ENCODE peak calls at places on chromosome 7, in seven cellular contexts. One of them, this sample, is unnamed.

GRCh38 chr7:108839091-108839490 is 269.4 kb downstream of the DNAJB9 start:
- DNase-seq in fibroblast of the aortic adventitia: peak
- DNase-seq in tibial artery: no peak
- DNase-seq in brain microvascular endothelial cell: no peak
- DNase-seq in cardiac fibroblast: peak
- DNase-seq in foreskin fibroblast: peak
- DNase-seq in endodermal cell: no peak
- DNase-seq in this sample: peak

GRCh38 chr7:150901160-150902035 is 49.1 kb downstream of the AOC1 start:
- DNase-seq in fibroblast of the aortic adventitia: no peak
- DNase-seq in tibial artery: no peak
- DNase-seq in brain microvascular endothelial cell: no peak
- DNase-seq in cardiac fibroblast: no peak
- DNase-seq in foreskin fibroblast: no peak
- DNase-seq in endodermal cell: no peak
- DNase-seq in this sample: no peak

GRCh38 chr7:18541189-18541870 is 45.8 kb downstream of the HDAC9 start:
- DNase-seq in fibroblast of the aortic adventitia: peak
- DNase-seq in tibial artery: peak
- DNase-seq in brain microvascular endothelial cell: no peak
- DNase-seq in cardiac fibroblast: peak
- DNase-seq in foreskin fibroblast: peak
- DNase-seq in endodermal cell: no peak
- DNase-seq in this sample: no peak

GRCh38 chr7:83976302-83976701 is 218.3 kb downstream of the SEMA3A start:
- DNase-seq in fibroblast of the aortic adventitia: peak
- DNase-seq in tibial artery: no peak
- DNase-seq in brain microvascular endothelial cell: no peak
- DNase-seq in cardiac fibroblast: peak
- DNase-seq in foreskin fibroblast: peak
- DNase-seq in endodermal cell: no peak
- DNase-seq in this sample: peak

GRCh38 chr7:88363869-88364268 is 57.2 kb upstream of the STEAP4 start:
- DNase-seq in fibroblast of the aortic adventitia: no peak
- DNase-seq in tibial artery: no peak
- DNase-seq in brain microvascular endothelial cell: no peak
- DNase-seq in cardiac fibroblast: no peak
- DNase-seq in foreskin fibroblast: no peak
- DNase-seq in endodermal cell: peak
- DNase-seq in this sample: no peak

GRCh38 chr7:44278451-44279161 is 46.8 kb downstream of the CAMK2B start:
- DNase-seq in fibroblast of the aortic adventitia: peak
- DNase-seq in tibial artery: peak
- DNase-seq in brain microvascular endothelial cell: peak
- DNase-seq in cardiac fibroblast: peak
- DNase-seq in foreskin fibroblast: peak
- DNase-seq in endodermal cell: peak
- DNase-seq in this sample: no peak

GRCh38 chr7:55024776-55025175 is 6.0 kb downstream of the EGFR start:
- DNase-seq in fibroblast of the aortic adventitia: peak
- DNase-seq in tibial artery: no peak
- DNase-seq in brain microvascular endothelial cell: peak
- DNase-seq in cardiac fibroblast: peak
- DNase-seq in foreskin fibroblast: peak
- DNase-seq in endodermal cell: no peak
- DNase-seq in this sample: peak

GRCh38 chr7:1861799-1862458 is 191.9 kb downstream of the ELFN1 start:
- DNase-seq in fibroblast of the aortic adventitia: no peak
- DNase-seq in tibial artery: no peak
- DNase-seq in brain microvascular endothelial cell: no peak
- DNase-seq in cardiac fibroblast: no peak
- DNase-seq in foreskin fibroblast: no peak
- DNase-seq in endodermal cell: no peak
- DNase-seq in this sample: no peak

GRCh38 chr7:130381468-130382312 is 1.4 kb downstream of the CPA1 start:
- DNase-seq in fibroblast of the aortic adventitia: no peak
- DNase-seq in tibial artery: peak
- DNase-seq in brain microvascular endothelial cell: no peak
- DNase-seq in cardiac fibroblast: peak
- DNase-seq in foreskin fibroblast: no peak
- DNase-seq in endodermal cell: peak
- DNase-seq in this sample: no peak

GRCh38 chr7:65037740-65038678 is 31.5 kb upstream of the ERV3-1 start:
- DNase-seq in fibroblast of the aortic adventitia: peak
- DNase-seq in tibial artery: peak
- DNase-seq in brain microvascular endothelial cell: peak
- DNase-seq in cardiac fibroblast: peak
- DNase-seq in foreskin fibroblast: peak
- DNase-seq in endodermal cell: peak
- DNase-seq in this sample: peak

GRCh38 chr7:2821161-2821841 is 22.8 kb downstream of the GNA12 start:
- DNase-seq in fibroblast of the aortic adventitia: peak
- DNase-seq in tibial artery: no peak
- DNase-seq in brain microvascular endothelial cell: no peak
- DNase-seq in cardiac fibroblast: peak
- DNase-seq in foreskin fibroblast: peak
- DNase-seq in endodermal cell: peak
- DNase-seq in this sample: peak

GRCh38 chr7:148535227-148535626 is 55.3 kb upstream of the C7orf33 start:
- DNase-seq in fibroblast of the aortic adventitia: peak
- DNase-seq in tibial artery: no peak
- DNase-seq in brain microvascular endothelial cell: no peak
- DNase-seq in cardiac fibroblast: no peak
- DNase-seq in foreskin fibroblast: no peak
- DNase-seq in endodermal cell: no peak
- DNase-seq in this sample: peak

DNA sequence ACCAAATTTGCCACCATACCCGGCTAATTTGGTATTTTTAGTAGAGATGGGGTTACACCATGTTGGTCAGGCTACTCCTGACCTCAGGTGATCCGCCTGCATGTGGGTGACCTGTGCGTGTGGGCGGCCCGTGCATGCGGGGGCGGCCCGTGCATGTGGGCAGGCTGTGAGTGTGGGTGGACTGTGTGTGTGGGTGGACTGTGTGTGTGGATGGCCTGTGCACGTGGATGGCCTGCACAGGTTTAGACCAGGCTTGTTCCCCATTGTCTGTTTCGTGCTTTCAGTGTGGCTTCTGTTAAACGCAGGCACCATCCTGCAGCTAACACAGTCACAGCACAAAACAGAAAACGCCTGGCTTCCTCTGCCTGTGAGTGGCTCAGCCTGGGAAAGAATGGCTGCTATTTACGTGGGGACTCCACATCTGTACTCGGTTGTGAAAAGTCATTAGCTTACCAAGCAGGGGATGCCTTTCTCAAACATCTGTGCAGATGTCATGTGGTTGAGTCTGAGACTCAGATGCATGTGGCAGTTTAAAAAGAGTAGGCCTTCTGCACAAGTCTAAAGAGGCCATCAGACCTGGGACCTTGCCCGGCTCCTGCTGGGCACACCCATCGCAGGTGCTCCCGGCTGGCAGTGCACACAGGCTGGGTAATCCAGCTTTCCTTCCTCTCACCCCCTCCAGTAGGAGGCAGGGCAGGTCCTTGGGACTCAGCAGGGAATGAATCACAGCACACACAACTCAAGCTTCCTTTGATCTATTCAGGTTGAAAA is 91.6 kb downstream of the COBL start:
- DNase-seq in fibroblast of the aortic adventitia: no peak
- DNase-seq in tibial artery: no peak
- DNase-seq in brain microvascular endothelial cell: no peak
- DNase-seq in cardiac fibroblast: no peak
- DNase-seq in foreskin fibroblast: no peak
- DNase-seq in endodermal cell: peak
- DNase-seq in this sample: peak
- TF ChIP-seq CTCF in fibroblast of the aortic adventitia: no peak
- TF ChIP-seq CTCF in tibial artery: no peak
- TF ChIP-seq CTCF in brain microvascular endothelial cell: peak
- TF ChIP-seq CTCF in cardiac fibroblast: peak
- TF ChIP-seq CTCF in foreskin fibroblast: no peak
- TF ChIP-seq CTCF in endodermal cell: peak
- TF ChIP-seq CTCF in this sample: peak

DNA sequence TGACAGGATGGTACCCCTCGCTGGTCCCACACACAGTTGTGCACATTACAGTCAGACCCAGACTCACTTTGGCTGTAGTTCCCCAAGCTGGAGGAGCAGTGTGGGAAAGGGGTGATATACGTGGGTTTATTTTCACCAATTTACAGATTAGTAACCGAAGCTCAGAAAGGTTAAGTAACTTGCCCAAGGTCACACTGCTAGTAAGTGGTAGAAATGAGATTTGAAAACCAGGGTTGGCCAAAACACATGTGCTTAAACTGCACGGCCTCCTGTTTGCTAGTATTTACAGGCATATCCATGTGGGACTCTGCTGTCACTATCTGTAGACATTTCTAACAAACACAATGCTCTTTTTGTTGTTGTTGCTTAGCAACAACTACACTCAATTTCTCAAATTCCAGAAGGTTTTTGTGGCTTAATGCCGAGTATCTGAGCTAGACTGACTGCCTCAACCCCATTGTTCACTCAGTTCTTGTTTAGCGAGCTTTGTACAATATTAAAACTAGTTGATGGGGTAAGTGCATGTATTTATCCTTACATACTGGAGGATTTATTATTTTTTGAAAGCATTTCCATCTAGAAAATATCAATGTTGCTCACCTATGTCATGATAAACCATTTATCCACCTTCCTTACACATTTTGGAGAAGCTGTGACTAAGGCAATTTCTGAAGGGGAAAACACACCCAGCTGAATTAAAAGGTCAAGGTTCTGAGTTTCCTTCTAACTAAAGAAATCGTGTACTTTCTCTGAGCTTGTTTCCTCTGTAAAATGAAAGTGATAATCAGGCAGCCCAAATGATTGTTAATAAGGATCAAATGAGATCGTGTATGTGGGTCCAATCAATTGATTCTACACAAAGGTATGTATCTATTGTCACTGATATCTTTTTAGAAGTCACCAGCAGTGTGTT is 5.3 kb upstream of the TMEM139 start:
- DNase-seq in fibroblast of the aortic adventitia: peak
- DNase-seq in tibial artery: no peak
- DNase-seq in brain microvascular endothelial cell: peak
- DNase-seq in cardiac fibroblast: peak
- DNase-seq in foreskin fibroblast: no peak
- DNase-seq in endodermal cell: no peak
- DNase-seq in this sample: peak
- H3K4me3 ChIP-seq in fibroblast of the aortic adventitia: no peak
- H3K4me3 ChIP-seq in tibial artery: no peak
- H3K4me3 ChIP-seq in brain microvascular endothelial cell: no peak
- H3K4me3 ChIP-seq in cardiac fibroblast: no peak
- H3K4me3 ChIP-seq in foreskin fibroblast: no peak
- H3K4me3 ChIP-seq in endodermal cell: no peak
- H3K4me3 ChIP-seq in this sample: no peak

GRCh38 chr7:111329367-111330234 is 232.7 kb downstream of the IMMP2L start:
- DNase-seq in fibroblast of the aortic adventitia: peak
- DNase-seq in tibial artery: no peak
- DNase-seq in brain microvascular endothelial cell: no peak
- DNase-seq in cardiac fibroblast: peak
- DNase-seq in foreskin fibroblast: peak
- DNase-seq in endodermal cell: no peak
- DNase-seq in this sample: peak
- TF ChIP-seq CTCF in fibroblast of the aortic adventitia: peak
- TF ChIP-seq CTCF in tibial artery: no peak
- TF ChIP-seq CTCF in brain microvascular endothelial cell: no peak
- TF ChIP-seq CTCF in cardiac fibroblast: no peak
- TF ChIP-seq CTCF in foreskin fibroblast: peak
- TF ChIP-seq CTCF in endodermal cell: peak
- TF ChIP-seq CTCF in this sample: no peak

GRCh38 chr7:42235734-42236133 is 1.3 kb downstream of the GLI3 start:
- DNase-seq in fibroblast of the aortic adventitia: no peak
- DNase-seq in tibial artery: no peak
- DNase-seq in brain microvascular endothelial cell: no peak
- DNase-seq in cardiac fibroblast: peak
- DNase-seq in foreskin fibroblast: no peak
- DNase-seq in endodermal cell: peak
- DNase-seq in this sample: peak

GRCh38 chr7:42233166-42233565 is 3.8 kb downstream of the GLI3 start:
- DNase-seq in fibroblast of the aortic adventitia: peak
- DNase-seq in tibial artery: no peak
- DNase-seq in brain microvascular endothelial cell: no peak
- DNase-seq in cardiac fibroblast: peak
- DNase-seq in foreskin fibroblast: no peak
- DNase-seq in endodermal cell: no peak
- DNase-seq in this sample: no peak

GRCh38 chr7:42232275-42232674 is 4.7 kb downstream of the GLI3 start:
- DNase-seq in fibroblast of the aortic adventitia: peak
- DNase-seq in tibial artery: no peak
- DNase-seq in brain microvascular endothelial cell: no peak
- DNase-seq in cardiac fibroblast: peak
- DNase-seq in foreskin fibroblast: peak
- DNase-seq in endodermal cell: no peak
- DNase-seq in this sample: peak

GRCh38 chr7:42234736-42235135 is 2.3 kb downstream of the GLI3 start:
- DNase-seq in fibroblast of the aortic adventitia: no peak
- DNase-seq in tibial artery: no peak
- DNase-seq in brain microvascular endothelial cell: no peak
- DNase-seq in cardiac fibroblast: no peak
- DNase-seq in foreskin fibroblast: no peak
- DNase-seq in endodermal cell: no peak
- DNase-seq in this sample: no peak

DNA sequence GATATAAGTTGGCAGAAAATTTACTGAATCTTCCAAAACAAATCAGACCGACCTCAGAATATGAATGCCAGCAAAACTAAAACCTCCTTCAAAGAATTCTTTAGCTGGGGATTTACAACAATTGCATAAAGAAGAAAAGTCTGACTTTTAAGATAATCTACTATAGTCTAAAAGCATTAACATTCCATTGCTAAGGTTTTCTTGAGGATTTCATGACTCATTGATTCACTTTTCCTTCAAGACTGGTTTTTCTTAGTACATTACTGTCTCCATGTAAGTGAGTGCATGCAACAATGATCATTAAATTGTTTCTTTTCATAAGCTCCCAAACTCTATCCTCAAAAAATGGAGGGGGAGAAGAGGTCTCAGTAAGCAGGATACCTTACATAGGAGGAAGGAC is 3.1 kb downstream of the GLI3 start:
- DNase-seq in fibroblast of the aortic adventitia: peak
- DNase-seq in tibial artery: no peak
- DNase-seq in brain microvascular endothelial cell: no peak
- DNase-seq in cardiac fibroblast: peak
- DNase-seq in foreskin fibroblast: no peak
- DNase-seq in endodermal cell: no peak
- DNase-seq in this sample: peak
- H3K4me3 ChIP-seq in fibroblast of the aortic adventitia: no peak
- H3K4me3 ChIP-seq in tibial artery: no peak
- H3K4me3 ChIP-seq in brain microvascular endothelial cell: no peak
- H3K4me3 ChIP-seq in cardiac fibroblast: no peak
- H3K4me3 ChIP-seq in foreskin fibroblast: peak
- H3K4me3 ChIP-seq in endodermal cell: peak
- H3K4me3 ChIP-seq in this sample: no peak

GRCh38 chr7:56105508-56105907 is 768 bp downstream of the CHCHD2 start:
- DNase-seq in fibroblast of the aortic adventitia: peak
- DNase-seq in tibial artery: no peak
- DNase-seq in brain microvascular endothelial cell: peak
- DNase-seq in cardiac fibroblast: peak
- DNase-seq in foreskin fibroblast: peak
- DNase-seq in endodermal cell: no peak
- DNase-seq in this sample: peak
- TF ChIP-seq CTCF in fibroblast of the aortic adventitia: no peak
- TF ChIP-seq CTCF in tibial artery: no peak
- TF ChIP-seq CTCF in brain microvascular endothelial cell: peak
- TF ChIP-seq CTCF in cardiac fibroblast: no peak
- TF ChIP-seq CTCF in foreskin fibroblast: no peak
- TF ChIP-seq CTCF in endodermal cell: no peak
- TF ChIP-seq CTCF in this sample: no peak